ENCODE peak calls at places on chromosomes 7 and 10, in ten cellular contexts. One of them, this sample, is unnamed.

GRCh38 chr10:120897343-120897742 is 46.2 kb downstream of the WDR11 start:
- DNase-seq in ELR: no peak
- DNase-seq in thyroid gland: no peak
- DNase-seq in T-helper 2 cell: no peak
- DNase-seq in NCI-H748 treated with DMSO at 0.1 percent for 48 hours: no peak
- DNase-seq in IMR-90: peak
- DNase-seq in naive thymus-derived CD8-positive, alpha-beta T cell: no peak
- DNase-seq in HFFc6: no peak
- DNase-seq in AG04450: no peak
- DNase-seq in MCF 10A: no peak
- DNase-seq in this sample: no peak

GRCh38 chr7:152869677-152870051 is 110.1 kb downstream of the ACTR3B start:
- DNase-seq in NCI-H748 treated with DMSO at 0.1 percent for 48 hours: no peak
- DNase-seq in ELR: no peak
- DNase-seq in T-helper 2 cell: no peak
- DNase-seq in AG04450: no peak
- DNase-seq in MCF 10A: no peak
- DNase-seq in thyroid gland: no peak
- DNase-seq in IMR-90: no peak
- DNase-seq in HFFc6: no peak
- DNase-seq in naive thymus-derived CD8-positive, alpha-beta T cell: no peak
- DNase-seq in this sample: no peak

GRCh38 chr7:131530137-131530536 is 26.3 kb downstream of the PODXL start:
- DNase-seq in IMR-90: no peak
- DNase-seq in T-helper 2 cell: no peak
- DNase-seq in NCI-H748 treated with DMSO at 0.1 percent for 48 hours: no peak
- DNase-seq in MCF 10A: no peak
- DNase-seq in ELR: no peak
- DNase-seq in naive thymus-derived CD8-positive, alpha-beta T cell: no peak
- DNase-seq in AG04450: no peak
- DNase-seq in thyroid gland: no peak
- DNase-seq in HFFc6: no peak
- DNase-seq in this sample: no peak

GRCh38 chr10:30437039-30437781 is 3.2 kb downstream of the MAP3K8 start:
- DNase-seq in HFFc6: peak
- DNase-seq in thyroid gland: no peak
- DNase-seq in AG04450: no peak
- DNase-seq in naive thymus-derived CD8-positive, alpha-beta T cell: peak
- DNase-seq in ELR: peak
- DNase-seq in MCF 10A: no peak
- DNase-seq in T-helper 2 cell: peak
- DNase-seq in NCI-H748 treated with DMSO at 0.1 percent for 48 hours: no peak
- DNase-seq in IMR-90: peak
- DNase-seq in this sample: no peak

GRCh38 chr7:150514748-150515222 is at the start of gene GIMAP7:
- DNase-seq in ELR: no peak
- DNase-seq in T-helper 2 cell: peak
- DNase-seq in thyroid gland: peak
- DNase-seq in IMR-90: no peak
- DNase-seq in NCI-H748 treated with DMSO at 0.1 percent for 48 hours: no peak
- DNase-seq in AG04450: no peak
- DNase-seq in HFFc6: no peak
- DNase-seq in MCF 10A: no peak
- DNase-seq in naive thymus-derived CD8-positive, alpha-beta T cell: peak
- DNase-seq in this sample: no peak

GRCh38 chr10:100334762-100335161 is 4.7 kb upstream of the PKD2L1 start:
- DNase-seq in HFFc6: no peak
- DNase-seq in ELR: no peak
- DNase-seq in NCI-H748 treated with DMSO at 0.1 percent for 48 hours: no peak
- DNase-seq in T-helper 2 cell: no peak
- DNase-seq in MCF 10A: no peak
- DNase-seq in IMR-90: no peak
- DNase-seq in naive thymus-derived CD8-positive, alpha-beta T cell: no peak
- DNase-seq in AG04450: no peak
- DNase-seq in thyroid gland: no peak
- DNase-seq in this sample: no peak

GRCh38 chr10:63702107-63702506 is 180.9 kb downstream of the REEP3 start:
- DNase-seq in MCF 10A: peak
- DNase-seq in ELR: no peak
- DNase-seq in IMR-90: no peak
- DNase-seq in HFFc6: no peak
- DNase-seq in AG04450: no peak
- DNase-seq in T-helper 2 cell: no peak
- DNase-seq in thyroid gland: no peak
- DNase-seq in NCI-H748 treated with DMSO at 0.1 percent for 48 hours: no peak
- DNase-seq in naive thymus-derived CD8-positive, alpha-beta T cell: no peak
- DNase-seq in this sample: no peak

GRCh38 chr7:155883491-155884224 is 71.4 kb upstream of the SHH start:
- DNase-seq in T-helper 2 cell: no peak
- DNase-seq in NCI-H748 treated with DMSO at 0.1 percent for 48 hours: no peak
- DNase-seq in thyroid gland: no peak
- DNase-seq in naive thymus-derived CD8-positive, alpha-beta T cell: no peak
- DNase-seq in AG04450: no peak
- DNase-seq in HFFc6: no peak
- DNase-seq in IMR-90: no peak
- DNase-seq in ELR: no peak
- DNase-seq in MCF 10A: no peak
- DNase-seq in this sample: no peak

GRCh38 chr7:134539380-134540004 is 9.4 kb upstream of the AKR1B15 start:
- DNase-seq in MCF 10A: no peak
- DNase-seq in thyroid gland: no peak
- DNase-seq in naive thymus-derived CD8-positive, alpha-beta T cell: no peak
- DNase-seq in NCI-H748 treated with DMSO at 0.1 percent for 48 hours: no peak
- DNase-seq in IMR-90: no peak
- DNase-seq in AG04450: no peak
- DNase-seq in HFFc6: no peak
- DNase-seq in T-helper 2 cell: no peak
- DNase-seq in ELR: no peak
- DNase-seq in this sample: no peak

GRCh38 chr10:126088144-126088543 is 191.8 kb downstream of the FANK1 start:
- DNase-seq in thyroid gland: no peak
- DNase-seq in IMR-90: peak
- DNase-seq in T-helper 2 cell: no peak
- DNase-seq in NCI-H748 treated with DMSO at 0.1 percent for 48 hours: no peak
- DNase-seq in MCF 10A: no peak
- DNase-seq in HFFc6: peak
- DNase-seq in AG04450: no peak
- DNase-seq in ELR: peak
- DNase-seq in naive thymus-derived CD8-positive, alpha-beta T cell: no peak
- DNase-seq in this sample: no peak

GRCh38 chr10:17076626-17077025 is 53.0 kb downstream of the CUBN start:
- DNase-seq in MCF 10A: no peak
- DNase-seq in naive thymus-derived CD8-positive, alpha-beta T cell: no peak
- DNase-seq in NCI-H748 treated with DMSO at 0.1 percent for 48 hours: no peak
- DNase-seq in T-helper 2 cell: no peak
- DNase-seq in AG04450: no peak
- DNase-seq in IMR-90: no peak
- DNase-seq in ELR: peak
- DNase-seq in HFFc6: no peak
- DNase-seq in thyroid gland: no peak
- DNase-seq in this sample: no peak

GRCh38 chr7:16978358-16979244 is 96.8 kb upstream of the AGR3 start:
- DNase-seq in IMR-90: peak
- DNase-seq in HFFc6: peak
- DNase-seq in AG04450: peak
- DNase-seq in T-helper 2 cell: no peak
- DNase-seq in ELR: peak
- DNase-seq in NCI-H748 treated with DMSO at 0.1 percent for 48 hours: no peak
- DNase-seq in thyroid gland: no peak
- DNase-seq in naive thymus-derived CD8-positive, alpha-beta T cell: no peak
- DNase-seq in MCF 10A: peak
- DNase-seq in this sample: no peak

GRCh38 chr7:98165827-98166667 is 45.2 kb upstream of the BHLHA15 start:
- DNase-seq in naive thymus-derived CD8-positive, alpha-beta T cell: peak
- DNase-seq in NCI-H748 treated with DMSO at 0.1 percent for 48 hours: peak
- DNase-seq in IMR-90: peak
- DNase-seq in thyroid gland: peak
- DNase-seq in T-helper 2 cell: peak
- DNase-seq in ELR: peak
- DNase-seq in AG04450: no peak
- DNase-seq in MCF 10A: peak
- DNase-seq in HFFc6: no peak
- DNase-seq in this sample: no peak

GRCh38 chr10:102704915-102705314 is 9.3 kb downstream of the ARL3 start:
- DNase-seq in HFFc6: peak
- DNase-seq in thyroid gland: no peak
- DNase-seq in NCI-H748 treated with DMSO at 0.1 percent for 48 hours: no peak
- DNase-seq in IMR-90: peak
- DNase-seq in T-helper 2 cell: no peak
- DNase-seq in MCF 10A: no peak
- DNase-seq in naive thymus-derived CD8-positive, alpha-beta T cell: no peak
- DNase-seq in ELR: peak
- DNase-seq in AG04450: no peak
- DNase-seq in this sample: no peak

GRCh38 chr7:86209036-86209435 is 434.7 kb upstream of the GRM3 start:
- DNase-seq in IMR-90: no peak
- DNase-seq in NCI-H748 treated with DMSO at 0.1 percent for 48 hours: no peak
- DNase-seq in ELR: no peak
- DNase-seq in T-helper 2 cell: no peak
- DNase-seq in thyroid gland: no peak
- DNase-seq in AG04450: no peak
- DNase-seq in MCF 10A: no peak
- DNase-seq in naive thymus-derived CD8-positive, alpha-beta T cell: no peak
- DNase-seq in HFFc6: no peak
- DNase-seq in this sample: no peak

GRCh38 chr7:127905491-127906330 is 125.5 kb downstream of the LRRC4 start:
- DNase-seq in naive thymus-derived CD8-positive, alpha-beta T cell: peak
- DNase-seq in ELR: peak
- DNase-seq in HFFc6: peak
- DNase-seq in thyroid gland: no peak
- DNase-seq in IMR-90: peak
- DNase-seq in T-helper 2 cell: no peak
- DNase-seq in AG04450: no peak
- DNase-seq in MCF 10A: peak
- DNase-seq in NCI-H748 treated with DMSO at 0.1 percent for 48 hours: no peak
- DNase-seq in this sample: no peak

GRCh38 chr7:42236266-42237161 is 495 bp downstream of the GLI3 start:
- DNase-seq in T-helper 2 cell: no peak
- DNase-seq in ELR: peak
- DNase-seq in AG04450: no peak
- DNase-seq in naive thymus-derived CD8-positive, alpha-beta T cell: no peak
- DNase-seq in NCI-H748 treated with DMSO at 0.1 percent for 48 hours: no peak
- DNase-seq in thyroid gland: peak
- DNase-seq in IMR-90: peak
- DNase-seq in HFFc6: peak
- DNase-seq in MCF 10A: peak
- DNase-seq in this sample: no peak

This sample was measured in dorsolateral prefrontal cortex.